ENCODE peak calls at places on chromosome 2, in five cellular contexts. V is EL; P is NCI-H1092; L is A549; O is activated CD8-positive, alpha-beta memory T cell treated with anti-CD3 and anti-CD28 coated beads for 4 hours. A is an unnamed sample.

GRCh38 chr2:240925576-240926515 is 19.7 kb downstream of the CROCC2 start:
- DNase-seq in P (no peak), V (no peak), L (no peak), O (no peak), A (no peak)

GRCh38 chr2:236380051-236380612 is 115.9 kb upstream of the ASB18 start:
- DNase-seq in V (no peak), L (no peak), O (no peak), P (no peak), A (no peak)

GRCh38 chr2:147273106-147273505 is 571.7 kb upstream of the ACVR2A start:
- DNase-seq in V (no peak), P (no peak), L (no peak), O (no peak), A (no peak)

GRCh38 chr2:170221317-170222288 is 43.7 kb downstream of the MYO3B start:
- DNase-seq in P (no peak), L (no peak), O (no peak), V (peak; percentile 20), A (no peak)

GRCh38 chr2:71460595-71461303 is 7.4 kb downstream of the DYSF start:
- DNase-seq in P (no peak), V (peak; percentile 38), O (no peak), L (peak; percentile 60), A (peak; percentile 69)

GRCh38 chr2:128626758-128627515 is 308.3 kb upstream of the HS6ST1 start:
- DNase-seq in L (no peak), P (no peak), V (no peak), O (no peak), A (no peak)

GRCh38 chr2:197168705-197169104 is 141.9 kb downstream of the ANKRD44 start:
- DNase-seq in O (peak; percentile 54), V (peak; percentile 68), L (peak; percentile 52), P (peak; percentile 22), A (peak; percentile 43)

GRCh38 chr2:6454286-6454990 is 411.3 kb downstream of the CMPK2 start:
- DNase-seq in L (no peak), V (no peak), O (no peak), P (no peak), A (no peak)

GRCh38 chr2:58448065-58448507 is 207.0 kb upstream of the FANCL start:
- DNase-seq in V (peak; percentile 79), O (no peak), P (peak; percentile 77), L (peak; percentile 53), A (peak; percentile 72)

GRCh38 chr2:2647156-2647555 is 316.1 kb upstream of the MYT1L start:
- DNase-seq in V (no peak), L (no peak), P (no peak), O (no peak), A (no peak)

GRCh38 chr2:173770936-173771678 is 194.1 kb downstream of the SP3 start:
- DNase-seq in O (no peak), V (no peak), P (no peak), L (no peak), A (no peak)

GRCh38 chr2:186697536-186697935 is 3.7 kb downstream of the FAM171B start:
- DNase-seq in L (no peak), O (no peak), P (no peak), V (peak; percentile 14), A (no peak)

GRCh38 chr2:239110595-239111048 is 262.7 kb downstream of the TWIST2 start:
- DNase-seq in V (no peak), L (no peak), P (no peak), O (no peak), A (no peak)

GRCh38 chr2:55311444-55311870 is 42.4 kb upstream of the MTIF2 start:
- DNase-seq in V (peak; percentile 42), P (no peak), L (peak; percentile 25), O (no peak), A (peak; percentile 64)

GRCh38 chr2:105934467-105934866 is 189.8 kb downstream of the NCK2 start:
- DNase-seq in V (no peak), P (no peak), L (no peak), O (no peak), A (no peak)

GRCh38 chr2:45732436-45732835 is 81.0 kb downstream of the PRKCE start:
- DNase-seq in P (no peak), V (no peak), O (no peak), L (no peak), A (no peak)

GRCh38 chr2:27798948-27799645 is 27.6 kb downstream of the MRPL33 start:
- DNase-seq in L (peak; percentile 94), P (no peak), V (peak; percentile 100), O (no peak), A (peak; percentile 93)

GRCh38 chr2:225493420-225494099 is 94.0 kb downstream of the NYAP2 start:
- DNase-seq in P (no peak), O (no peak), V (no peak), L (no peak), A (no peak)

GRCh38 chr2:237091779-237092436 is 6.2 kb downstream of the COPS8 start:
- DNase-seq in O (no peak), P (no peak), V (peak; percentile 22), L (no peak), A (peak; percentile 66)

GRCh38 chr2:84846732-84847131 is 34.2 kb downstream of the TRABD2A start:
- DNase-seq in L (no peak), O (no peak), V (peak; percentile 22), P (no peak), A (no peak)

GRCh38 chr2:240130393-240131195 is 5.5 kb downstream of the COPS9 start:
- DNase-seq in P (no peak), V (no peak), O (no peak), L (no peak), A (no peak)

GRCh38 chr2:172428841-172429173 is 1.4 kb downstream of the ITGA6 start:
- DNase-seq in O (no peak), L (no peak), V (no peak), P (no peak), A (no peak)

GRCh38 chr2:206700141-206700540 is 18.1 kb downstream of the DYTN start:
- DNase-seq in V (no peak), O (no peak), L (no peak), P (no peak), A (no peak)

GRCh38 chr2:122384768-122385333 is 629.4 kb downstream of the TSN start:
- DNase-seq in L (no peak), P (no peak), V (no peak), O (no peak), A (no peak)

GRCh38 chr2:45891719-45892118 is 240.2 kb downstream of the PRKCE start:
- DNase-seq in L (no peak), O (no peak), V (no peak), P (no peak), A (no peak)

GRCh38 chr2:196076778-196077568 is 8.3 kb upstream of the DNAH7 start:
- DNase-seq in V (no peak), P (no peak), O (no peak), L (no peak), A (no peak)

GRCh38 chr2:56185582-56186046 is 1.8 kb downstream of the CCDC85A start:
- DNase-seq in L (peak; percentile 49), P (no peak), V (peak; percentile 71), O (no peak), A (peak; percentile 72)

GRCh38 chr2:14524041-14524802 is 108.3 kb upstream of the LRATD1 start:
- DNase-seq in V (peak; percentile 83), P (no peak), O (no peak), L (no peak), A (peak; percentile 64)

GRCh38 chr2:171404258-171404657 is 29.5 kb downstream of the METTL8 start:
- DNase-seq in O (no peak), V (peak; percentile 85), L (peak; percentile 9), P (no peak), A (peak; percentile 67)

GRCh38 chr2:10977003-10977402 is 65.3 kb downstream of the KCNF1 start:
- DNase-seq in P (no peak), O (no peak), V (no peak), L (no peak), A (no peak)

GRCh38 chr2:210663574-210663973 is 107.2 kb downstream of the CPS1 start:
- DNase-seq in V (no peak), O (no peak), L (no peak), P (no peak), A (peak; percentile 30)

GRCh38 chr2:64899081-64899865 is 89.9 kb upstream of the SLC1A4 start:
- DNase-seq in V (no peak), P (no peak), O (no peak), L (no peak), A (no peak)

GRCh38 chr2:71685073-71685848 is 231.9 kb downstream of the DYSF start:
- DNase-seq in V (no peak), L (no peak), P (no peak), O (no peak), A (no peak)

GRCh38 chr2:190678444-190679162 is 29.7 kb downstream of the NAB1 start:
- DNase-seq in O (no peak), V (peak; percentile 12), L (no peak), P (no peak), A (no peak)

GRCh38 chr2:226187601-226188000 is 612.0 kb downstream of the IRS1 start:
- DNase-seq in L (no peak), P (no peak), O (no peak), V (peak; percentile 82), A (peak; percentile 57)

GRCh38 chr2:196131384-196131861 is 40.0 kb downstream of the STK17B start:
- DNase-seq in V (peak; percentile 41), L (no peak), P (no peak), O (peak; percentile 44), A (peak; percentile 14)

A was measured in AG20443.